ENCODE peak calls at places on chromosome 1, in five cellular contexts. H is iPS DF 6.9, E is AG08395, N is fibroblast of pulmonary artery, P is osteocyte. U is an unnamed sample.

GRCh38 chr1:44802306-44803061 is 2.3 kb downstream of the PLK3 start:
- DNase-seq in H (no peak), E (no peak), N (no peak), P (no peak), U (no peak)

GRCh38 chr1:42941640-42942330 is 16.9 kb downstream of the SLC2A1 start:
- DNase-seq in H (no peak), E (peak), N (peak), P (peak), U (peak)

GRCh38 chr1:223022641-223023473 is 120.2 kb downstream of the TLR5 start:
- DNase-seq in H (no peak), E (no peak), N (no peak), P (no peak), U (no peak)

GRCh38 chr1:203720253-203720652 is 44.7 kb upstream of the LAX1 start:
- DNase-seq in H (no peak), E (no peak), N (no peak), P (no peak), U (no peak)

GRCh38 chr1:18927654-18928272 is 25.4 kb upstream of the ALDH4A1 start:
- DNase-seq in H (no peak), E (no peak), N (peak), P (no peak), U (no peak)

GRCh38 chr1:171743014-171743870 is 1.4 kb upstream of the VAMP4 start:
- DNase-seq in H (no peak), E (peak), N (peak), P (no peak), U (no peak)

GRCh38 chr1:236893626-236894545 is 98.8 kb downstream of the MTR start:
- DNase-seq in H (no peak), E (peak), N (no peak), P (peak), U (no peak)

GRCh38 chr1:226615876-226616275 is 67.3 kb downstream of the STUM start:
- DNase-seq in H (no peak), E (no peak), N (no peak), P (no peak), U (no peak)

GRCh38 chr1:94772230-94772641 is 47.9 kb upstream of the SLC44A3 start:
- DNase-seq in H (no peak), E (no peak), N (peak), P (no peak), U (no peak)

GRCh38 chr1:2973661-2974593 is 47.3 kb upstream of the ACTRT2 start:
- DNase-seq in H (no peak), E (no peak), N (no peak), P (peak), U (no peak)

GRCh38 chr1:203179328-203180009 is 3.8 kb upstream of the MYBPH start:
- DNase-seq in H (no peak), E (no peak), N (no peak), P (no peak), U (no peak)

GRCh38 chr1:154860154-154860870 is 9.8 kb downstream of the KCNN3 start:
- DNase-seq in H (no peak), E (no peak), N (no peak), P (no peak), U (no peak)